ENCODE peak calls at places on chromosomes 12 and 14, in ten cellular contexts. B is tibial artery, P is body of pancreas, W is esophagus squamous epithelium, R is AG09309, Z is neural progenitor cell, F is astrocyte of the spinal cord, T is psoas muscle, Y is right cardiac atrium, H is fibroblast of mammary gland. E is an unnamed sample.

GRCh38 chr14:70425349-70425748 is 8.5 kb upstream of the SYNJ2BP start:
- DNase-seq in R (no peak), P (peak), T (peak), B (no peak), Y (no peak), F (no peak), Z (no peak), H (no peak), W (no peak), E (no peak)

GRCh38 chr12:4441355-4442330 is 4.0 kb downstream of the FGF6 start:
- DNase-seq in Y (no peak), H (no peak), W (no peak), T (no peak), Z (peak), B (no peak), R (no peak), P (no peak), F (peak), E (no peak)

GRCh38 chr12:129928643-129929042 is 24.8 kb upstream of the TMEM132D start:
- DNase-seq in Y (no peak), F (no peak), B (no peak), W (no peak), P (no peak), T (no peak), H (no peak), R (no peak), Z (no peak), E (no peak)

GRCh38 chr12:6644903-6645302 is 2.3 kb downstream of the ACRBP start:
- DNase-seq in B (no peak), H (no peak), Z (peak), T (no peak), F (no peak), R (no peak), Y (peak), P (no peak), W (no peak), E (no peak)

GRCh38 chr12:115440438-115440837 is 756.5 kb upstream of the TBX3 start:
- DNase-seq in F (peak), R (peak), W (no peak), Y (peak), B (no peak), T (peak), H (peak), P (peak), Z (no peak), E (peak)

GRCh38 chr14:105196228-105196960 is 15.3 kb upstream of the NUDT14 start:
- DNase-seq in B (no peak), H (no peak), Z (peak), P (no peak), W (no peak), Y (peak), R (no peak), F (no peak), T (peak), E (no peak)

GRCh38 chr12:92439397-92439779 is 263.4 kb upstream of the PLEKHG7 start:
- DNase-seq in Z (no peak), Y (no peak), W (no peak), B (no peak), H (peak), R (peak), F (peak), T (peak), P (no peak), E (peak)

GRCh38 chr14:69138189-69138535 is 14.8 kb downstream of the DCAF5 start:
- DNase-seq in Z (peak), R (no peak), H (peak), Y (no peak), T (no peak), W (no peak), B (no peak), F (peak), P (no peak), E (no peak)

GRCh38 chr12:13187399-13187798 is 9.1 kb upstream of the EMP1 start:
- DNase-seq in Z (no peak), B (no peak), H (peak), T (no peak), W (no peak), F (peak), R (no peak), Y (no peak), P (no peak), E (no peak)

GRCh38 chr14:21261824-21262223 is 7.4 kb downstream of the HNRNPC start:
- DNase-seq in F (no peak), W (no peak), Z (no peak), R (no peak), P (no peak), T (no peak), H (no peak), B (no peak), Y (no peak), E (no peak)
- H3K4me3 ChIP-seq in F (no peak), W (no peak), Z (no peak), R (no peak), P (no peak), T (no peak), H (no peak), B (no peak), Y (no peak), E (no peak)

GRCh38 chr14:33679461-33680225 is 271.2 kb downstream of the EGLN3 start:
- DNase-seq in F (peak), W (no peak), P (no peak), Y (no peak), R (no peak), H (peak), Z (no peak), B (no peak), T (no peak), E (no peak)

GRCh38 chr14:33685026-33685425 is 265.8 kb downstream of the EGLN3 start:
- DNase-seq in Y (no peak), R (no peak), Z (no peak), P (no peak), F (no peak), T (no peak), B (no peak), W (no peak), H (no peak), E (no peak)

GRCh38 chr14:33685698-33686097 is 265.2 kb downstream of the EGLN3 start:
- DNase-seq in F (no peak), T (no peak), R (no peak), Y (no peak), W (no peak), B (no peak), P (no peak), H (no peak), Z (no peak), E (no peak)

GRCh38 chr14:33680873-33681272 is 270.0 kb downstream of the EGLN3 start:
- DNase-seq in W (no peak), P (no peak), R (no peak), T (no peak), B (no peak), Y (no peak), H (no peak), Z (no peak), F (no peak), E (no peak)

DNA sequence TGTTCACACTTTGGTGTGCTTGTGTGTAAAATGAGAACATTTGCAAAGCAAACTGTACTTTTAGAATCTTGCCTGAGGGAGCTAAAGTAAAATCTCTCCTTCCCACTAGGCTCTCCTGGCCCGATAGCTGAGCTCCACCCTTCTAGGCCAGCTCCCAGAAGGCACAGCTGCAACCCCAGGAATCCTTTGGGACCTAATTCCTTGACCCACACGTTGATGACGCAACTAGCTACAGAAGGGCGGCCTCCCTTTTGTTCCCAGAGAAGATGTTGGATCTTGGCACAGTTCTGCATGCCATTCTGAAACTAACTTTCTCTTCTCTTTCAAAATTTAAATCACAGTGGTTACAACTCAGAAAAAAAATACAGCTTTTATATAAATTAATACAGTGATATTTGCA is 268.1 kb downstream of the EGLN3 start:
- DNase-seq in Y (peak), F (peak), P (peak), T (peak), H (peak), W (no peak), Z (no peak), B (peak), R (no peak), E (no peak)
- H3K4me3 ChIP-seq in Y (no peak), F (no peak), P (no peak), T (no peak), H (no peak), W (no peak), Z (no peak), B (no peak), R (no peak), E (no peak)

GRCh38 chr14:92542766-92543554 is 29.4 kb downstream of the RIN3 start:
- DNase-seq in Y (no peak), T (no peak), P (no peak), Z (no peak), R (peak), F (no peak), B (no peak), W (no peak), H (no peak), E (no peak)

GRCh38 chr14:92540472-92541048 is 27.0 kb downstream of the RIN3 start:
- DNase-seq in W (peak), Z (no peak), H (peak), R (peak), P (peak), Y (peak), T (peak), F (peak), B (peak), E (peak)

GRCh38 chr14:92538412-92539017 is 24.9 kb downstream of the RIN3 start:
- DNase-seq in W (no peak), Z (no peak), F (no peak), T (no peak), B (no peak), Y (no peak), R (no peak), P (no peak), H (no peak), E (no peak)

GRCh38 chr14:92539875-92540274 is 26.3 kb downstream of the RIN3 start:
- DNase-seq in P (no peak), B (peak), Z (no peak), F (peak), Y (peak), R (no peak), T (peak), W (no peak), H (peak), E (no peak)

GRCh38 chr14:92539419-92539818 is 25.8 kb downstream of the RIN3 start:
- DNase-seq in H (no peak), P (no peak), Z (no peak), W (no peak), Y (no peak), R (no peak), T (no peak), B (no peak), F (no peak), E (no peak)
- H3K4me3 ChIP-seq in H (no peak), P (no peak), Z (no peak), W (no peak), Y (no peak), R (no peak), T (no peak), B (no peak), F (no peak), E (no peak)

GRCh38 chr12:76340680-76341435 is 7.4 kb downstream of the BBS10 start:
- DNase-seq in Y (no peak), P (no peak), F (no peak), H (no peak), W (no peak), B (no peak), Z (no peak), T (no peak), R (no peak), E (no peak)

GRCh38 chr12:76337583-76337982 is 10.6 kb downstream of the BBS10 start:
- DNase-seq in F (peak), W (no peak), R (no peak), T (no peak), B (no peak), Z (no peak), H (peak), P (no peak), Y (no peak), E (no peak)

GRCh38 chr12:76346236-76346635 is 2.0 kb downstream of the BBS10 start:
- DNase-seq in H (peak), B (no peak), W (no peak), Z (no peak), R (no peak), Y (no peak), P (no peak), F (no peak), T (no peak), E (no peak)

GRCh38 chr12:76345569-76345968 is 2.6 kb downstream of the BBS10 start:
- DNase-seq in F (no peak), T (no peak), H (no peak), W (no peak), B (no peak), Z (no peak), R (no peak), Y (no peak), P (no peak), E (no peak)

GRCh38 chr12:76341436-76342030 is 6.7 kb downstream of the BBS10 start:
- DNase-seq in R (no peak), Y (no peak), W (no peak), T (no peak), P (no peak), F (peak), H (peak), Z (no peak), B (no peak), E (no peak)
- H3K4me3 ChIP-seq in R (no peak), Y (no peak), W (no peak), T (no peak), P (no peak), F (no peak), H (no peak), Z (no peak), B (no peak), E (no peak)

GRCh38 chr12:112574896-112575558 is 156.3 kb downstream of the PTPN11 start:
- DNase-seq in Z (peak), R (no peak), W (no peak), H (no peak), Y (no peak), B (no peak), T (no peak), P (no peak), F (no peak), E (no peak)
- H3K4me3 ChIP-seq in Z (peak), R (no peak), W (no peak), H (no peak), Y (no peak), B (no peak), T (no peak), P (no peak), F (no peak), E (no peak)

GRCh38 chr14:85531141-85531593 is 1.2 kb downstream of the FLRT2 start:
- DNase-seq in Z (peak), R (no peak), W (no peak), T (peak), H (peak), P (peak), B (peak), Y (peak), F (peak), E (no peak)

GRCh38 chr14:85531594-85532391 is 1.8 kb downstream of the FLRT2 start:
- DNase-seq in W (no peak), Y (peak), H (peak), T (peak), R (no peak), Z (peak), B (peak), F (peak), P (peak), E (no peak)

GRCh38 chr14:85528882-85529585 is 910 bp upstream of the FLRT2 start:
- DNase-seq in H (peak), B (no peak), W (no peak), R (no peak), Y (peak), T (no peak), P (no peak), Z (peak), F (peak), E (no peak)

GRCh38 chr14:85529803-85530574 is at the start of gene FLRT2:
- DNase-seq in T (peak), W (no peak), Z (peak), H (peak), Y (peak), B (peak), R (no peak), F (peak), P (peak), E (no peak)

DNA sequence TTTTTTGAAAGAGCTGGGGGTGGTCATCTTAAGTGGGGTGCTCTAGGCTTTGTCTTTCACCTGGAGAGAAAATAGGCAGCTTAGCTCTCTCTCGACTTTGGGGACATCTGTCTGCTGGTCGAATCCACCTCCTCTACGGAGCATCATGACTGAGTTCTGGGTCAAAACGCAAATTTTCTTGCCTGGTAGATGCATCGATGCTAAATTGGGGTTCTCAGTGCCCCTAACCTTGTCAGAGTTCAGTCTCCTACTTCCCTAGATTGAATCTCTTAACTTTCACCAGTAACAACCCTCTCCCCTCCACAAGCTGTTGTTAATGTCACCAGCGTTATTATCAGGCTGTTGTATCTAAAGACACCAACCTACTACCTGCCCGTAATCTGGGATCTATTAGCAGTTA is 682 bp downstream of the FLRT2 start:
- DNase-seq in H (no peak), B (no peak), R (no peak), Z (no peak), Y (no peak), P (no peak), F (no peak), T (no peak), W (no peak), E (no peak)
- H3K4me3 ChIP-seq in H (peak), B (peak), R (peak), Z (peak), Y (peak), P (peak), F (peak), T (peak), W (peak), E (no peak)

GRCh38 chr14:26820101-26820500 is 222.3 kb upstream of the NOVA1 start:
- DNase-seq in P (no peak), F (peak), Y (no peak), Z (no peak), T (no peak), W (no peak), R (no peak), B (no peak), H (peak), E (no peak)
- H3K4me3 ChIP-seq in P (no peak), F (no peak), Y (no peak), Z (no peak), T (no peak), W (no peak), R (no peak), B (no peak), H (no peak), E (no peak)